ENCODE peak calls at places on chromosomes 6 and 20, in seven cellular contexts. One of them, this sample, is unnamed.

GRCh38 chr6:90204327-90204726 is 92.3 kb downstream of the BACH2 start:
- DNase-seq in AG08395: no peak
- DNase-seq in activated T-cell treated with anti-CD3 and anti-CD28 coated beads, Interleukin-2, amount 50 U/mL, for 72 hours: no peak
- DNase-seq in DMS153: no peak
- DNase-seq in IMR-90: no peak
- DNase-seq in Right ventricle myocardium superior: no peak
- DNase-seq in EL: no peak
- DNase-seq in this sample: peak

GRCh38 chr6:53439556-53439955 is 90.8 kb upstream of the ELOVL5 start:
- DNase-seq in AG08395: peak
- DNase-seq in activated T-cell treated with anti-CD3 and anti-CD28 coated beads, Interleukin-2, amount 50 U/mL, for 72 hours: no peak
- DNase-seq in DMS153: no peak
- DNase-seq in IMR-90: peak
- DNase-seq in Right ventricle myocardium superior: no peak
- DNase-seq in EL: peak
- DNase-seq in this sample: no peak

GRCh38 chr6:47106216-47106615 is 64.1 kb upstream of the ADGRF1 start:
- DNase-seq in AG08395: no peak
- DNase-seq in activated T-cell treated with anti-CD3 and anti-CD28 coated beads, Interleukin-2, amount 50 U/mL, for 72 hours: no peak
- DNase-seq in DMS153: no peak
- DNase-seq in IMR-90: no peak
- DNase-seq in Right ventricle myocardium superior: no peak
- DNase-seq in EL: no peak
- DNase-seq in this sample: no peak

GRCh38 chr6:3176562-3177355 is 19.4 kb upstream of the TUBB2A start:
- DNase-seq in AG08395: peak
- DNase-seq in activated T-cell treated with anti-CD3 and anti-CD28 coated beads, Interleukin-2, amount 50 U/mL, for 72 hours: peak
- DNase-seq in DMS153: no peak
- DNase-seq in IMR-90: peak
- DNase-seq in Right ventricle myocardium superior: no peak
- DNase-seq in EL: peak
- DNase-seq in this sample: peak

GRCh38 chr20:10731190-10731955 is 57.6 kb upstream of the JAG1 start:
- DNase-seq in AG08395: peak
- DNase-seq in activated T-cell treated with anti-CD3 and anti-CD28 coated beads, Interleukin-2, amount 50 U/mL, for 72 hours: no peak
- DNase-seq in DMS153: no peak
- DNase-seq in IMR-90: peak
- DNase-seq in Right ventricle myocardium superior: no peak
- DNase-seq in EL: peak
- DNase-seq in this sample: peak

GRCh38 chr20:542777-543368 is 717 bp downstream of the CSNK2A1 start:
- DNase-seq in AG08395: no peak
- DNase-seq in activated T-cell treated with anti-CD3 and anti-CD28 coated beads, Interleukin-2, amount 50 U/mL, for 72 hours: peak
- DNase-seq in DMS153: no peak
- DNase-seq in IMR-90: no peak
- DNase-seq in Right ventricle myocardium superior: peak
- DNase-seq in EL: no peak
- DNase-seq in this sample: no peak

GRCh38 chr20:33908351-33908750 is 85.4 kb upstream of the RALY start:
- DNase-seq in AG08395: peak
- DNase-seq in activated T-cell treated with anti-CD3 and anti-CD28 coated beads, Interleukin-2, amount 50 U/mL, for 72 hours: no peak
- DNase-seq in DMS153: no peak
- DNase-seq in IMR-90: peak
- DNase-seq in Right ventricle myocardium superior: no peak
- DNase-seq in EL: peak
- DNase-seq in this sample: peak

GRCh38 chr6:20931093-20931492 is 396.8 kb downstream of the CDKAL1 start:
- DNase-seq in AG08395: no peak
- DNase-seq in activated T-cell treated with anti-CD3 and anti-CD28 coated beads, Interleukin-2, amount 50 U/mL, for 72 hours: no peak
- DNase-seq in DMS153: no peak
- DNase-seq in IMR-90: no peak
- DNase-seq in Right ventricle myocardium superior: no peak
- DNase-seq in EL: no peak
- DNase-seq in this sample: no peak

GRCh38 chr6:32779036-32779435 is 15.7 kb upstream of the HLA-DQB2 start:
- DNase-seq in AG08395: no peak
- DNase-seq in activated T-cell treated with anti-CD3 and anti-CD28 coated beads, Interleukin-2, amount 50 U/mL, for 72 hours: no peak
- DNase-seq in DMS153: no peak
- DNase-seq in IMR-90: no peak
- DNase-seq in Right ventricle myocardium superior: no peak
- DNase-seq in EL: no peak
- DNase-seq in this sample: no peak

GRCh38 chr6:15977050-15977449 is 151.8 kb upstream of the MYLIP start:
- DNase-seq in AG08395: no peak
- DNase-seq in activated T-cell treated with anti-CD3 and anti-CD28 coated beads, Interleukin-2, amount 50 U/mL, for 72 hours: no peak
- DNase-seq in DMS153: no peak
- DNase-seq in IMR-90: no peak
- DNase-seq in Right ventricle myocardium superior: no peak
- DNase-seq in EL: no peak
- DNase-seq in this sample: no peak

GRCh38 chr6:146911635-146912034 is 292.6 kb upstream of the STXBP5 start:
- DNase-seq in AG08395: no peak
- DNase-seq in activated T-cell treated with anti-CD3 and anti-CD28 coated beads, Interleukin-2, amount 50 U/mL, for 72 hours: no peak
- DNase-seq in DMS153: no peak
- DNase-seq in IMR-90: no peak
- DNase-seq in Right ventricle myocardium superior: no peak
- DNase-seq in EL: no peak
- DNase-seq in this sample: no peak

GRCh38 chr6:52317841-52318581 is 33.5 kb upstream of the MCM3 start:
- DNase-seq in AG08395: peak
- DNase-seq in activated T-cell treated with anti-CD3 and anti-CD28 coated beads, Interleukin-2, amount 50 U/mL, for 72 hours: no peak
- DNase-seq in DMS153: no peak
- DNase-seq in IMR-90: peak
- DNase-seq in Right ventricle myocardium superior: no peak
- DNase-seq in EL: peak
- DNase-seq in this sample: peak

GRCh38 chr6:149328083-149328482 is 10.6 kb downstream of the TAB2 start:
- DNase-seq in AG08395: no peak
- DNase-seq in activated T-cell treated with anti-CD3 and anti-CD28 coated beads, Interleukin-2, amount 50 U/mL, for 72 hours: no peak
- DNase-seq in DMS153: no peak
- DNase-seq in IMR-90: peak
- DNase-seq in Right ventricle myocardium superior: no peak
- DNase-seq in EL: no peak
- DNase-seq in this sample: no peak

GRCh38 chr6:113328886-113329381 is 528.2 kb upstream of the MARCKS start:
- DNase-seq in AG08395: no peak
- DNase-seq in activated T-cell treated with anti-CD3 and anti-CD28 coated beads, Interleukin-2, amount 50 U/mL, for 72 hours: no peak
- DNase-seq in DMS153: no peak
- DNase-seq in IMR-90: peak
- DNase-seq in Right ventricle myocardium superior: no peak
- DNase-seq in EL: no peak
- DNase-seq in this sample: no peak

GRCh38 chr6:134381926-134382325 is 64.0 kb upstream of the SGK1 start:
- DNase-seq in AG08395: no peak
- DNase-seq in activated T-cell treated with anti-CD3 and anti-CD28 coated beads, Interleukin-2, amount 50 U/mL, for 72 hours: no peak
- DNase-seq in DMS153: no peak
- DNase-seq in IMR-90: no peak
- DNase-seq in Right ventricle myocardium superior: no peak
- DNase-seq in EL: no peak
- DNase-seq in this sample: no peak